ENCODE peak calls at places on chromosomes 12 and 14, in seven cellular contexts. M is tibial artery, F is lower lobe of right lung, N is transverse colon, G is H1, W is cardiac muscle cell, P is stomach. Z is an unnamed sample.

GRCh38 chr14:64764641-64765520 is 60.7 kb downstream of the PLEKHG3 start:
- DNase-seq in M (peak; percentile 69), F (peak; percentile 77), N (peak; percentile 79), G (peak; percentile 86), W (peak; percentile 82), P (peak; percentile 77), Z (peak; percentile 76)

GRCh38 chr12:95970905-95971304 is 25.2 kb downstream of the HAL start:
- DNase-seq in M (no peak), F (no peak), N (no peak), G (no peak), W (no peak), P (no peak), Z (no peak)

GRCh38 chr12:2834581-2835491 is at the start of gene NRIP2:
- DNase-seq in M (no peak), F (no peak), N (no peak), G (peak; percentile 65), W (no peak), P (no peak), Z (peak; percentile 30)

GRCh38 chr14:97634786-97635185 is 837.6 kb downstream of the VRK1 start:
- DNase-seq in M (no peak), F (no peak), N (no peak), G (no peak), W (no peak), P (no peak), Z (peak; percentile 9)

GRCh38 chr12:57069522-57069921 is 9.1 kb downstream of the NEMP1 start:
- DNase-seq in M (peak; percentile 80), F (no peak), N (peak; percentile 66), G (no peak), W (peak; percentile 82), P (peak; percentile 60), Z (peak; percentile 88)

GRCh38 chr12:66279127-66279712 is 23.1 kb upstream of the HELB start:
- DNase-seq in M (no peak), F (no peak), N (no peak), G (no peak), W (peak; percentile 49), P (no peak), Z (no peak)

GRCh38 chr14:80587096-80587724 is 354.3 kb downstream of the CEP128 start:
- DNase-seq in M (no peak), F (no peak), N (no peak), G (no peak), W (peak; percentile 28), P (no peak), Z (peak; percentile 11)

GRCh38 chr12:128138125-128138524 is 128.8 kb upstream of the TMEM132C start:
- DNase-seq in M (no peak), F (no peak), N (no peak), G (no peak), W (no peak), P (no peak), Z (no peak)

GRCh38 chr12:79452906-79453305 is 237.9 kb downstream of the PAWR start:
- DNase-seq in M (no peak), F (no peak), N (no peak), G (no peak), W (no peak), P (no peak), Z (no peak)

GRCh38 chr12:86186449-86186848 is 69.7 kb downstream of the MGAT4C start:
- DNase-seq in M (no peak), F (no peak), N (no peak), G (no peak), W (no peak), P (no peak), Z (no peak)

GRCh38 chr12:94172031-94172430 is 23.7 kb downstream of the PLXNC1 start:
- DNase-seq in M (no peak), F (no peak), N (peak; percentile 24), G (no peak), W (no peak), P (no peak), Z (no peak)

GRCh38 chr12:127146991-127147718 is 1119.8 kb upstream of the TMEM132C start:
- DNase-seq in M (no peak), F (no peak), N (no peak), G (no peak), W (no peak), P (no peak), Z (no peak)

GRCh38 chr12:57523706-57524614 is 1.3 kb downstream of the MBD6 start:
- DNase-seq in M (no peak), F (no peak), N (no peak), G (no peak), W (no peak), P (no peak), Z (no peak)

GRCh38 chr12:32577328-32577727 is 101.8 kb upstream of the DNM1L start:
- DNase-seq in M (no peak), F (no peak), N (no peak), G (no peak), W (no peak), P (no peak), Z (no peak)

GRCh38 chr12:89679631-89680030 is 29.0 kb downstream of the ATP2B1 start:
- DNase-seq in M (no peak), F (no peak), N (no peak), G (no peak), W (no peak), P (no peak), Z (no peak)

GRCh38 chr12:117986705-117987469 is 18.1 kb upstream of the KSR2 start:
- DNase-seq in M (no peak), F (no peak), N (no peak), G (no peak), W (no peak), P (no peak), Z (no peak)

GRCh38 chr12:122064034-122064777 is 14.3 kb upstream of the MLXIP start:
- DNase-seq in M (peak; percentile 86), F (peak; percentile 84), N (peak; percentile 88), G (peak; percentile 87), W (peak; percentile 96), P (peak; percentile 64), Z (peak; percentile 99)

GRCh38 chr12:104669057-104669770 is 212.5 kb downstream of the CHST11 start:
- DNase-seq in M (no peak), F (peak; percentile 73), N (peak; percentile 45), G (no peak), W (peak; percentile 62), P (peak; percentile 80), Z (peak; percentile 79)

GRCh38 chr12:120639771-120640721 is at the start of gene CABP1:
- DNase-seq in M (no peak), F (no peak), N (peak; percentile 57), G (peak; percentile 87), W (peak; percentile 53), P (peak; percentile 58), Z (peak; percentile 72)

GRCh38 chr14:31001339-31001658 is 24.1 kb upstream of the AP4S1 start:
- DNase-seq in M (no peak), F (no peak), N (no peak), G (no peak), W (no peak), P (no peak), Z (no peak)

GRCh38 chr14:93133476-93133875 is 17.8 kb upstream of the ITPK1 start:
- DNase-seq in M (no peak), F (no peak), N (no peak), G (no peak), W (no peak), P (no peak), Z (no peak)

GRCh38 chr12:4421590-4422031 is 24.0 kb downstream of the FGF6 start:
- DNase-seq in M (no peak), F (no peak), N (no peak), G (no peak), W (peak; percentile 80), P (no peak), Z (no peak)

GRCh38 chr12:26623136-26623535 is 209.9 kb downstream of the ITPR2 start:
- DNase-seq in M (no peak), F (no peak), N (no peak), G (no peak), W (no peak), P (no peak), Z (no peak)

GRCh38 chr14:102211240-102211639 is 71.5 kb downstream of the WDR20 start:
- DNase-seq in M (no peak), F (no peak), N (no peak), G (no peak), W (no peak), P (no peak), Z (no peak)

GRCh38 chr14:89198544-89199329 is 218.3 kb downstream of the FOXN3 start:
- DNase-seq in M (no peak), F (no peak), N (no peak), G (no peak), W (no peak), P (peak; percentile 56), Z (peak; percentile 49)

GRCh38 chr14:79082883-79083282 is 912.7 kb downstream of the NRXN3 start:
- DNase-seq in M (no peak), F (no peak), N (no peak), G (no peak), W (no peak), P (no peak), Z (no peak)

GRCh38 chr12:124440841-124441381 is 126.5 kb downstream of the NCOR2 start:
- DNase-seq in M (no peak), F (no peak), N (no peak), G (no peak), W (no peak), P (no peak), Z (no peak)
- H3K4me3 ChIP-seq in M (no peak overlapping the region), F (no peak overlapping the region), N (no peak overlapping the region), G (no peak overlapping the region), W (no peak overlapping the region), P (no peak overlapping the region), Z (no peak overlapping the region)

DNA sequence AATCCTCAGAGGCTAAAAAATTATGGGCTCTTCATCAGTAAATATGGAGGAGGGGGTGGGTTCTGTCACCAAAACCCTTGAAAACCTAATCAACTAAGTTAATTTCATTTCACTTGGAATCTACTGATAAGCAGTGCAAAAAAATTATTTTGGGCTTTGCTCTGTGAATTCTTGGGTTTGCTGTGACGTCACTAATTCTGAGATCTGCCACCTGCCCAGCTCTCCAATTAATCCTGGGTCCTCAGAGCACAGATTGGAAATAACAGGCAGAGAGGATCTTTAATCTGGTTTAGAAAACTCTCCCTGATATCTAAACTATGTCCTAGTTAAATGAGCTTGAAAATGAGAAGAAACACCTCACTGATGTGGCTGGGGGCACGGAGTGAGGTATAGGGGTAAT is 903.2 kb downstream of the AACS start:
- DNase-seq in M (no peak), F (no peak), N (no peak), G (no peak), W (no peak), P (no peak), Z (no peak)
- H3K27ac ChIP-seq in M (no peak overlapping the region), F (no peak overlapping the region), N (no peak overlapping the region), G (no peak overlapping the region), W (no peak overlapping the region), P (no peak overlapping the region), Z (no peak overlapping the region)

DNA sequence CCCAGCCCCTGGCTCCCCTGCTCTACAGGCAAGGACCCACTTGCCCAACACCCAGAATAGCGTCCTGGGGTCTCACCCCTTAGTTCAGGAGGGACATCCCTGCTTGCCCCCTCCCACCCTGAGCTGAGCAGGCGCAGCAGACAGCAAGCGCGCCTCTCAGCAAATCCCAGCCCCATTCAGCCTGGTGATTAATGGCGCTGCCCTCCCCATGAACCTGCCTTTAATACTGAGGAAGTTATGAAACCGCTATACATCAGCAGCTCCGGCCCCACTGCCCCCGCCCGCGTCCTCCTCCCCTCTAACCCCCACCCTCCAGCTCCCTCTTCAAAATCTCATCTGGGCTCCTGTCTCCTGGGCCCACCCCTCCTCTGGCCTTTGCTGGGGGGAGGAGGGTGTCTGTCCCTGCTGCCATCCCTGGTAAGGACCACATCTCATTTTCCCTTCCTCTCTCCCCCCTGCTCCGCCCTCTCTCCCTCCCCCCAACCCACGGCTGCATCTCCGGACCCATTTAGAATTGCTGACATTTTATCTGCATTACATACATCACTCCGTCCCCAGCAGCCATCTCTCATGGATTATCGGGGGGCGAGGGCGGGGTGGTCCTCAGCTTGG is 7.1 kb upstream of the SMUG1 start:
- DNase-seq in M (no peak), F (peak; percentile 73), N (no peak), G (no peak), W (no peak), P (no peak), Z (no peak)
- H3K4me3 ChIP-seq in M (no peak overlapping the region), F (no peak overlapping the region), N (no peak overlapping the region), G (no peak overlapping the region), W (no peak overlapping the region), P (no peak overlapping the region), Z (no peak overlapping the region)

GRCh38 chr12:62876938-62877548 is 57.9 kb downstream of the PPM1H start:
- DNase-seq in M (no peak), F (no peak), N (no peak), G (no peak), W (no peak), P (no peak), Z (no peak)
- H3K27ac ChIP-seq in M (no peak overlapping the region), F (no peak overlapping the region), N (no peak overlapping the region), G (no peak overlapping the region), W (no peak overlapping the region), P (no peak overlapping the region), Z (no peak overlapping the region)

Z was measured in body of pancreas.